ENCODE peak calls at places on chromosomes 7 and 10, in five cellular contexts. H is T-helper 9 cell, U is MCF 10A, O is H7, G is psoas muscle. F is an unnamed sample.

GRCh38 chr10:132566892-132567291 is 29.3 kb downstream of the INPP5A start:
- DNase-seq in O (peak; percentile 51), H (no peak), U (no peak), G (no peak), F (no peak)

GRCh38 chr10:77865585-77866324 is 60.8 kb downstream of the DLG5 start:
- DNase-seq in U (peak; percentile 61), O (peak; percentile 65), G (no peak), H (no peak), F (no peak)

GRCh38 chr10:17872191-17873091 is 63.3 kb downstream of the MRC1 start:
- DNase-seq in H (no peak), U (peak; percentile 45), O (no peak), G (no peak), F (no peak)

GRCh38 chr7:74312418-74313021 is 23.3 kb downstream of the CLIP2 start:
- DNase-seq in U (peak; percentile 94), G (no peak), O (peak; percentile 58), H (no peak), F (no peak)

GRCh38 chr10:102395677-102396197 is at the start of gene NFKB2:
- DNase-seq in G (no peak), H (no peak), U (peak; percentile 51), O (no peak), F (no peak)

GRCh38 chr7:141290365-141290764 is 216.5 kb downstream of the TMEM178B start:
- DNase-seq in H (no peak), O (no peak), U (no peak), G (no peak), F (no peak)

GRCh38 chr7:111982133-111982532 is 224.1 kb downstream of the DOCK4 start:
- DNase-seq in U (no peak), O (no peak), G (no peak), H (no peak), F (no peak)

GRCh38 chr7:79317728-79318127 is 135.7 kb downstream of the MAGI2 start:
- DNase-seq in U (peak; percentile 73), H (no peak), O (peak; percentile 2), G (no peak), F (peak; percentile 76)

GRCh38 chr10:79313911-79314439 is 33.3 kb upstream of the PPIF start:
- DNase-seq in U (no peak), O (peak; percentile 54), H (no peak), G (peak; percentile 46), F (no peak)

GRCh38 chr10:8060010-8060703 is 5.7 kb downstream of the GATA3 start:
- DNase-seq in H (peak; percentile 50), U (peak; percentile 25), G (no peak), O (peak; percentile 46), F (no peak)

GRCh38 chr7:44212581-44213184 is 11.9 kb downstream of the YKT6 start:
- DNase-seq in O (no peak), U (no peak), G (peak; percentile 16), H (no peak), F (no peak)

GRCh38 chr7:14085901-14086300 is 96.4 kb upstream of the ETV1 start:
- DNase-seq in O (no peak), H (no peak), G (no peak), U (peak; percentile 6), F (no peak)

GRCh38 chr10:109914966-109915365 is 8.3 kb downstream of the XPNPEP1 start:
- DNase-seq in H (no peak), U (peak; percentile 88), O (no peak), G (no peak), F (no peak)

GRCh38 chr10:43695321-43695720 is 46.6 kb upstream of the ZNF32 start:
- DNase-seq in O (no peak), U (no peak), H (no peak), G (no peak), F (no peak)

GRCh38 chr10:666237-667012 is 23.0 kb downstream of the DIP2C start:
- DNase-seq in O (no peak), H (no peak), U (no peak), G (no peak), F (no peak)

GRCh38 chr7:23358152-23358674 is 59.1 kb downstream of the MALSU1 start:
- DNase-seq in G (no peak), O (no peak), H (no peak), U (no peak), F (no peak)

GRCh38 chr7:151575471-151575870 is 55.8 kb upstream of the RHEB start:
- DNase-seq in H (no peak), U (no peak), O (no peak), G (no peak), F (no peak)